ENCODE peak calls at places on chromosomes 11 and 22, in four cellular contexts. Y is WTC11, X is HepG2, J is K562. V is an unnamed sample.

GRCh38 chr11:119016216-119017009 is 1.7 kb downstream of the RPS25 start:
- DNase-seq in X (no peak), Y (no peak), J (no peak), V (no peak)

GRCh38 chr11:103326070-103326794 is 217.0 kb downstream of the DYNC2H1 start:
- DNase-seq in X (peak), J (peak), Y (peak), V (peak)

GRCh38 chr11:132088551-132088950 is 718.1 kb downstream of the NTM start:
- DNase-seq in J (no peak), X (no peak), Y (no peak), V (no peak)

GRCh38 chr11:63985812-63986155 is 454 bp upstream of the OTUB1 start:
- DNase-seq in Y (peak), J (peak), X (no peak), V (peak)

GRCh38 chr11:117720061-117720511 is 76.9 kb downstream of the DSCAML1 start:
- DNase-seq in J (no peak), Y (peak), X (no peak), V (no peak)

GRCh38 chr11:104700609-104701008 is 197.7 kb downstream of the CASP12 start:
- DNase-seq in Y (no peak), X (no peak), J (no peak), V (no peak)

GRCh38 chr11:116787436-116787785 is 412 bp downstream of the ZPR1 start:
- DNase-seq in J (no peak), X (no peak), Y (no peak), V (no peak)

GRCh38 chr11:71301046-71301857 is 48.9 kb upstream of the SHANK2 start:
- DNase-seq in J (no peak), Y (no peak), X (no peak), V (no peak)

GRCh38 chr22:17339095-17339693 is 30.1 kb upstream of the CECR2 start:
- DNase-seq in X (no peak), J (no peak), Y (no peak), V (no peak)

GRCh38 chr11:88016392-88017020 is 158.7 kb downstream of the RAB38 start:
- DNase-seq in X (peak), Y (peak), J (peak), V (peak)

GRCh38 chr11:44979536-44980399 is 29.1 kb upstream of the TP53I11 start:
- DNase-seq in Y (no peak), J (no peak), X (no peak), V (no peak)

GRCh38 chr11:64800633-64801464 is 2.2 kb downstream of the MAP4K2 start:
- DNase-seq in X (no peak), J (peak), Y (no peak), V (no peak)

GRCh38 chr11:78499971-78500370 is 74.7 kb downstream of the NARS2 start:
- DNase-seq in Y (no peak), J (no peak), X (no peak), V (no peak)

GRCh38 chr22:39396797-39397195 is 2.8 kb upstream of the TAB1 start:
- DNase-seq in Y (no peak), J (peak), X (no peak), V (no peak)

GRCh38 chr11:113730887-113731726 is 25.0 kb upstream of the TMPRSS5 start:
- DNase-seq in X (peak), Y (peak), J (peak), V (no peak)

GRCh38 chr11:45751430-45751829 is 53.5 kb upstream of the SLC35C1 start:
- DNase-seq in Y (peak), X (no peak), J (peak), V (no peak)

GRCh38 chr11:90747057-90747456 is 524.2 kb upstream of the CHORDC1 start:
- DNase-seq in Y (no peak), J (no peak), X (no peak), V (no peak)

GRCh38 chr11:131331546-131331945 is 38.9 kb upstream of the NTM start:
- DNase-seq in Y (no peak), J (no peak), X (no peak), V (no peak)

GRCh38 chr11:59557940-59558643 is 46.8 kb downstream of the OR4D9 start:
- DNase-seq in X (no peak), J (no peak), Y (no peak), V (no peak)

GRCh38 chr11:61948505-61948904 is 1.6 kb upstream of the BEST1 start:
- DNase-seq in Y (no peak), J (no peak), X (no peak), V (no peak)

GRCh38 chr11:10122337-10123197 is 171.5 kb downstream of the SBF2 start:
- DNase-seq in J (no peak), X (no peak), Y (no peak), V (no peak)

GRCh38 chr11:118128821-118129474 is 23.7 kb downstream of the SCN4B start:
- DNase-seq in Y (no peak), J (no peak), X (no peak), V (no peak)

GRCh38 chr11:77181226-77181625 is 53.2 kb downstream of the MYO7A start:
- DNase-seq in X (no peak), J (no peak), Y (no peak), V (no peak)

GRCh38 chr11:44274404-44274803 is 35.5 kb downstream of the ALX4 start:
- DNase-seq in J (no peak), X (no peak), Y (no peak), V (no peak)

GRCh38 chr22:35072939-35073338 is 7.0 kb downstream of the ISX start:
- DNase-seq in Y (no peak), X (no peak), J (peak), V (no peak)

GRCh38 chr11:105269862-105270261 is 130.3 kb upstream of the CARD18 start:
- DNase-seq in X (no peak), Y (no peak), J (no peak), V (no peak)

GRCh38 chr22:33073989-33074391 is 15.8 kb upstream of the SYN3 start:
- DNase-seq in Y (no peak), J (no peak), X (no peak), V (no peak)

DNA sequence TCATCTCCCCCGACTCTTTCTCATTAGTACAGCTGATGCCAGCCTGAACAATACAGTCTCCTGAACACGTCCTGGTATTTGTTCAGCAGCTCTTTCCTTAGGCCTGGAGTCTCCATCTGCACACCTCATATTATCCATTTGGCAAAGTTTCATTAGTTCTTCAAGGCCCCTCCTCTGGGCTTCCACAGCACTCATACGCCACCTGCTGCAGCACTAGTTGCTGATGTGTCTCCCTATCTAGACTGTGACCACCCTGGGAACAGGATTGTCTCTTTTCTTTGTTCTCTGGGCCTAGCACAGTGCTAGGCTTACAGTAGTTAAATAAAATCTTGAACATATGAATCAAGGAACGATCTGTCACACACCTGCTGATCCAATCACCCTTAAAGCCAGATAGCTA is 17.2 kb downstream of the DCHS1 start:
- DNase-seq in Y (no peak), X (no peak), J (peak), V (no peak)
- TF ChIP-seq NR2C2 in Y (no peak), X (no peak), J (no peak), V (no peak)

GRCh38 chr22:31583861-31584485 is 78.0 kb downstream of the PISD start:
- DNase-seq in Y (no peak), J (no peak), X (no peak), V (no peak)
- TF ChIP-seq NR2C2 in Y (no peak), J (no peak), X (no peak), V (no peak)

GRCh38 chr11:94832604-94833238 is 64.6 kb downstream of the AMOTL1 start:
- DNase-seq in J (no peak), Y (no peak), X (peak), V (no peak)
- TF ChIP-seq NR2C2 in J (no peak), Y (no peak), X (no peak), V (no peak)

GRCh38 chr11:2573240-2574042 is 126.4 kb downstream of the KCNQ1OT1 start:
- DNase-seq in Y (peak), J (no peak), X (no peak), V (no peak)
- TF ChIP-seq NR2C2 in Y (no peak), J (no peak), X (no peak), V (no peak)

GRCh38 chr22:37154925-37155712 is 5.4 kb upstream of the IL2RB start:
- DNase-seq in Y (no peak), X (no peak), J (no peak), V (no peak)
- TF ChIP-seq NR2C2 in Y (no peak), X (no peak), J (no peak), V (no peak)

GRCh38 chr11:120172054-120172881 is 34.4 kb upstream of the TRIM29 start:
- DNase-seq in X (peak), J (peak), Y (peak), V (no peak)
- TF ChIP-seq NR2C2 in X (no peak), J (peak), Y (no peak), V (no peak)

GRCh38 chr11:18379201-18379600 is 15.2 kb upstream of the LDHA start:
- DNase-seq in X (no peak), Y (no peak), J (no peak), V (no peak)
- TF ChIP-seq NR2C2 in X (no peak), Y (no peak), J (no peak), V (no peak)

GRCh38 chr22:27990879-27991278 is 71.8 kb upstream of the PITPNB start:
- DNase-seq in Y (peak), J (peak), X (peak), V (no peak)
- TF ChIP-seq NR2C2 in Y (no peak), J (no peak), X (no peak), V (no peak)

DNA sequence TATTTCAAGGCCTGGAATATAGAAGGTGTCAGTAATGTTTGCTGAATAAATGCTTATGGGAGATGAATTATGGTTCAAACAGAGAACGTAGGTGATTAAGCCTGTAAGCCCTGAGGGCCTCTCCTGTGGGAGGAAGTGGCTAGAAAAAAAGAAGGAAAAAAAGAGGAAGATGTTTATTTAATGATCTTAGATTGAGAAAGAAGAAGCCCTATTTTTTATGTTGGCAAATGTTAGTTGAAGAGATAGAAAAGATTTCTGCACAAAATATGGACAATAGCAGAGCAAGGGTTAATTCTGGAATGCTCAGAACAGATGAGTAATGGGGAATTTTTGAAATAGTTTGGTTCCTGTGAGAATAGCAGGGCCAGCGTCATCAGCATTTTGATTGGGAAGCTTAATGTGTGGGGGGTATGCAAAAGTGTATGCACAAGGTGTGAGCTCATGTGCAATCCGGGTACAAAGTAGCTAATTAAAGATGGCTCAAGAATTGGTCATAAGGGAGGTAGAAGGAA is 95.7 kb downstream of the TEAD1 start:
- DNase-seq in J (no peak), X (no peak), Y (no peak), V (no peak)
- TF ChIP-seq NR2C2 in J (no peak), X (no peak), Y (no peak), V (no peak)

GRCh38 chr11:96319901-96320656 is 22.9 kb downstream of the MAML2 start:
- DNase-seq in Y (no peak), J (peak), X (no peak), V (no peak)
- TF ChIP-seq NR2C2 in Y (no peak), J (no peak), X (no peak), V (no peak)